ENCODE peak calls at places on chromosomes 2 and 18, in five cellular contexts. O, G, Q, F and U are unnamed samples.

GRCh38 chr2:232330068-232330999 is 48.2 kb upstream of the ALPP start:
- DNase-seq in O (no peak), G (no peak), Q (peak; percentile 72), F (peak; percentile 35), U (no peak)

GRCh38 chr2:86790134-86790827 is 432 bp downstream of the CD8A start:
- DNase-seq in O (no peak), G (no peak), Q (no peak), F (no peak), U (no peak)

GRCh38 chr2:120922571-120923332 is 187.1 kb downstream of the GLI2 start:
- DNase-seq in O (no peak), G (no peak), Q (peak; percentile 39), F (no peak), U (no peak)

GRCh38 chr2:237354930-237355329 is 59.0 kb downstream of the COL6A3 start:
- DNase-seq in O (no peak), G (peak; percentile 34), Q (no peak), F (no peak), U (peak; percentile 74)

GRCh38 chr18:72820571-72820970 is 47.2 kb downstream of the NETO1 start:
- DNase-seq in O (no peak), G (no peak), Q (no peak), F (no peak), U (no peak)

GRCh38 chr2:73297151-73297559 is 3.8 kb upstream of the EGR4 start:
- DNase-seq in O (no peak), G (no peak), Q (no peak), F (no peak), U (no peak)

GRCh38 chr2:46075848-46076247 is 221.4 kb upstream of the EPAS1 start:
- DNase-seq in O (no peak), G (no peak), Q (no peak), F (no peak), U (no peak)

GRCh38 chr2:163736433-163737168 is 793 bp upstream of the FIGN start:
- DNase-seq in O (no peak), G (no peak), Q (peak; percentile 82), F (no peak), U (no peak)

GRCh38 chr2:107721581-107721980 is 105.1 kb upstream of the RGPD4 start:
- DNase-seq in O (no peak), G (no peak), Q (no peak), F (no peak), U (no peak)

GRCh38 chr18:73947180-73947989 is 200.2 kb downstream of the FBXO15 start:
- DNase-seq in O (no peak), G (no peak), Q (no peak), F (no peak), U (no peak)

GRCh38 chr2:70261501-70261900 is 3.6 kb downstream of the PCYOX1 start:
- DNase-seq in O (no peak), G (peak; percentile 17), Q (no peak), F (no peak), U (peak; percentile 24)

GRCh38 chr18:33440011-33440383 is 524 bp downstream of the CCDC178 start:
- DNase-seq in O (no peak), G (peak; percentile 4), Q (no peak), F (no peak), U (peak; percentile 12)

GRCh38 chr2:182447843-182448242 is 21.0 kb upstream of the PDE1A start:
- DNase-seq in O (peak; percentile 32), G (peak; percentile 60), Q (no peak), F (no peak), U (peak; percentile 81)

GRCh38 chr2:156334496-156335478 is 2.3 kb upstream of the NR4A2 start:
- DNase-seq in O (peak; percentile 81), G (no peak), Q (peak; percentile 95), F (peak; percentile 78), U (peak; percentile 92)

GRCh38 chr18:8721716-8722115 is 16.4 kb downstream of the MTCL1 start:
- DNase-seq in O (no peak), G (no peak), Q (no peak), F (peak; percentile 29), U (peak; percentile 50)

GRCh38 chr2:64283641-64284371 is 139.6 kb upstream of the PELI1 start:
- DNase-seq in O (no peak), G (no peak), Q (no peak), F (no peak), U (peak; percentile 80)

GRCh38 chr2:47405757-47406156 is 2.8 kb downstream of the MSH2 start:
- DNase-seq in O (no peak), G (no peak), Q (no peak), F (no peak), U (no peak)
- H3K4me3 ChIP-seq in O (no peak overlapping the region), G (no peak overlapping the region), Q (no peak overlapping the region), F (no peak overlapping the region), U (no peak overlapping the region)

DNA sequence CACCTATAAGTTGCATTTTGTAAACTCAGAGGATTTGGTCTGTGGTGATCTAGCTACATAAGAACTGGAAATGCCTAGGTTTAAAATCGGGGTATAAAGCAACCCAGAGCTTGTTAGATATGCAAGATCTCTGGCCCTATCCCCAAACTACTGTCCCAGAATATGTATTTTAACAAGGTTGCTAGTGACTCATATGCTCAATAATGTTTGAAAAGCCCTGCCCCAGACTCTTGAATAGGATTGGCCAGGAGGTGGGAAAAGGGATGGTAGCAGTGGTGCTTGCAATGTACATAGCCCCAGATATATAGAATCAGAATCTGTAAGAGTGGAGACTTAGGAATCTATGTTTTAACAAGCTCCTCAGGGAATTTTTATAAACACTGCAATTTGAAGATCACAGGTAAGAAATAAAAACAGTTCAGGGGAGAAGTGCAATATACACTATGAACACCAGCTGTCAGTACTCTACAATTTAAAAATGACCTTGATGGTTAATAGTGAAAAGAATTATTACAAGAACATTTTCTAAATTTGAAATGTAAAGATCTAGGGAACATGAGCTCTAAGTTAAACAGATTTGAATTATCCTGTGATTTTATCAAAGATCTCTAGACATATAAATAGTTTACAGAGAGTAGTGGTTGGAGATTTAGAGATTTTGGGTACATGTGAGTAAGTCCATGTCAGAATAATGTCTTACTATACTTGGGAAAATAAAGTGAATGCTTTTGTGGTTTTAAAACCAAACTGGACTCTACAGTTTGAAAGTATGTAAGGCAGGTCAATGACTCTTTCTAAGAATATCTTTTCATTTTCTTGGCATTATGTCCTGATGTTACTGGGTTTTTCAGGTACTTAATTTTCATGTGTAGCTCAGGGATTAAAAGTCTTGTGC is 7.7 kb upstream of the MMADHC start:
- DNase-seq in O (no peak), G (no peak), Q (no peak), F (no peak), U (peak; percentile 31)
- TF ChIP-seq CTCF in O (peak; percentile 54), G (peak; percentile 30), Q (no peak), F (peak; percentile 30), U (peak; percentile 58)

DNA sequence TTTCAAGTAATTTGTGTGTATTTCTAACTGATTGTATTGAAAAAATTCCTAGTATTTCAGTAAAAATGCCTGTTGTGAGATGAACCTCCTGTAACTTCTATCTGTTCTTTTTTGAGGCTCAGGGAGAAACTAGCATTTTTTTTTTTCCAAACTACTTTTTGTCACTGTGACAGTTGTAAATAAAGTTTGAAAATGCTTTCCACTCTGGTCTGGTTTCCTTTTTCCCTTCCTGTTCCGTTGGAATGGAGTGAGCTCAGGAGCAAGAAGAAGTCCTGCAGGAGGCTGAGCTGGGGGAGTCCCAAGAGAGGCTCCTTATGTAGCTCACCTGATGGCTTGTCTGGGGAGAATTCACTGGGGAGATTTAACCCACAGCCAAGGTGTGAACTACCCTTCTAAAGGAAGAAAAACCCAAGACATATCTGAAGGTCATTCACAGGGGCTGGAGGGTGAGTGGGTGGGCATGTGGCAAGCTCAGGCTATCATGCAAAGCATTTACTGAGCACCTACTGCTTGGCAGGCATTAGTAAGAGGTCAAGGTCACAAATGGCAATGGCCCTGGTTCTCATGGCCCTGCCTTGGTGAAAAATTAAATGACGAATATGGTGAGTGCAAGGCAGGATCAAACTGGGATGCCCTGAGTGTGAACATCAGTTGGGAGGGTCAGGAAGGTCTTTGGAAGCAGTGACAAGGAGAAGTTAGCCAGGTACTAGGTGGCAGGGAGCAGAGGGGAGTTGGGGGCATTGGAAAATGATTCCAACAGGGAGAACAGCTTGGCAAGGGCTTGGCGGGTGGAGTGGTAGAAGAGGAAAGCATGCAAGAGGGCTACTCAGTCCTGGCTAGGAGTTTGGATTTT is 28.7 kb downstream of the LBH start:
- DNase-seq in O (no peak), G (no peak), Q (no peak), F (no peak), U (no peak)
- H3K4me3 ChIP-seq in O (no peak overlapping the region), G (no peak overlapping the region), Q (no peak overlapping the region), F (no peak overlapping the region), U (no peak overlapping the region)

DNA sequence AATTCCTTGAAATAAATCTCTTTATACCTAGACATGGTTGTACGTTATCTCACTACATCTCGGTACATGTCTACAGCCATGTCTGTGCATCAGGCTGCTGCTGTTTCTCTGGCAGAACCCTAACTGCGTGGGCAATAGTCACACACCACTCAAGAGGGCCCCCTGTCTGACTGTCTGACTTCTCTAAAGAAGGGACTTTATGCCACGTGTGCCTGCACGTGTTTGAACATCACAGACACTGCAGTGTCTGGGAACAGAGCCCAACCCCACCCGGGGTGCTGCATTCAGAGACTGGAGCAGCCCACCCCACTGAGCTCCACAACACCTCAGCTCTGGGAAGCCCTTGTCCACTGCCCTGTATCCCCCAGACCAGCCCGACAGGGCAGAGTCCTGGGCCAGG is 55.0 kb downstream of the KIF1A start:
- DNase-seq in O (no peak), G (no peak), Q (no peak), F (no peak), U (no peak)
- TF ChIP-seq CTCF in O (no peak), G (no peak), Q (no peak), F (no peak), U (no peak)

GRCh38 chr2:127332335-127332734 is 38.4 kb upstream of the ERCC3 start:
- DNase-seq in O (no peak), G (no peak), Q (no peak), F (no peak), U (no peak)
- H3K4me3 ChIP-seq in O (no peak overlapping the region), G (no peak overlapping the region), Q (no peak overlapping the region), F (no peak overlapping the region), U (no peak overlapping the region)

GRCh38 chr2:138090330-138090729 is 126.1 kb downstream of the HNMT start:
- DNase-seq in O (no peak), G (peak; percentile 1), Q (no peak), F (peak; percentile 36), U (peak; percentile 54)
- TF ChIP-seq CTCF in O (peak; percentile 90), G (peak; percentile 76), Q (peak; percentile 61), F (peak; percentile 42), U (peak; percentile 97)